ENCODE peak calls at places on chromosomes 6 and 20, in five cellular contexts. G is kidney tubule cell; P is activated effector memory CD4-positive, alpha-beta T cell treated with anti-CD3 and anti-CD28 coated beads, Interleukin-2, amount 50 U/mL, for 16 hours; H is osteoblast; J is NCI-H446. L is an unnamed sample.

GRCh38 chr6:126748141-126748540 is 370.3 kb upstream of the RSPO3 start:
- DNase-seq in H (no peak), G (no peak), P (no peak), J (no peak), L (no peak)

GRCh38 chr6:127186889-127187288 is 68.4 kb downstream of the RSPO3 start:
- DNase-seq in G (peak), J (no peak), H (no peak), P (peak), L (no peak)

GRCh38 chr6:83365931-83366330 is 64.9 kb downstream of the ME1 start:
- DNase-seq in G (no peak), H (peak), J (peak), P (no peak), L (no peak)

GRCh38 chr6:105550961-105551625 is 148.2 kb upstream of the PREP start:
- DNase-seq in G (peak), P (no peak), H (no peak), J (no peak), L (no peak)

GRCh38 chr6:16982827-16983226 is 119.0 kb upstream of the STMND1 start:
- DNase-seq in H (no peak), J (peak), G (no peak), P (no peak), L (no peak)

GRCh38 chr20:35901678-35902544 is 52.4 kb downstream of the SCAND1 start:
- DNase-seq in J (no peak), P (no peak), H (peak), G (peak), L (peak)

GRCh38 chr20:47258745-47259695 is 97.5 kb downstream of the ZMYND8 start:
- DNase-seq in P (no peak), G (peak), J (no peak), H (peak), L (peak)

GRCh38 chr20:13545755-13546154 is 93.0 kb downstream of the TASP1 start:
- DNase-seq in J (no peak), H (no peak), G (peak), P (no peak), L (no peak)

GRCh38 chr6:137625100-137625661 is 131.0 kb upstream of the OLIG3 start:
- DNase-seq in G (no peak), P (no peak), H (no peak), J (no peak), L (no peak)

GRCh38 chr20:11182715-11183114 is 508.9 kb upstream of the JAG1 start:
- DNase-seq in P (no peak), G (no peak), H (no peak), J (no peak), L (no peak)

GRCh38 chr6:15384901-15385300 is 139.0 kb downstream of the JARID2 start:
- DNase-seq in H (no peak), J (no peak), P (no peak), G (no peak), L (no peak)

GRCh38 chr6:168093634-168094033 is 14.6 kb upstream of the FRMD1 start:
- DNase-seq in J (no peak), P (no peak), G (no peak), H (no peak), L (no peak)

GRCh38 chr20:34978092-34978744 is 22.6 kb downstream of the MYH7B start:
- DNase-seq in G (no peak), P (no peak), H (peak), J (no peak), L (no peak)

GRCh38 chr20:4341804-4342560 is 326.6 kb upstream of the RNF24 start:
- DNase-seq in G (peak), H (no peak), P (no peak), J (no peak), L (peak)

GRCh38 chr6:31826793-31827285 is 699 bp upstream of the HSPA1B start:
- DNase-seq in G (peak), H (peak), P (peak), J (no peak), L (no peak)

GRCh38 chr6:132961122-132961521 is 146.8 kb downstream of the RPS12 start:
- DNase-seq in J (no peak), P (no peak), H (peak), G (peak), L (peak)

GRCh38 chr6:29953001-29953436 is 10.7 kb downstream of the HLA-A start:
- DNase-seq in P (no peak), J (no peak), H (peak), G (peak), L (peak)

GRCh38 chr6:167141667-167142432 is 15.9 kb downstream of the GPR31 start:
- DNase-seq in H (peak), G (peak), P (peak), J (no peak), L (no peak)

GRCh38 chr6:124470803-124471202 is 491.4 kb upstream of the RNF217 start:
- DNase-seq in H (no peak), P (no peak), G (no peak), J (no peak), L (no peak)